ENCODE peak calls at places on chromosomes 3 and 15, in ten cellular contexts. K is body of pancreas, T is A549, A is ovary, I is esophagus squamous epithelium, L is stomach, Q is GM12878, N is heart left ventricle, G is sigmoid colon, R is IMR-90. Z is an unnamed sample.

GRCh38 chr15:42273900-42274692 is 863 bp upstream of the TMEM87A start:
- DNase-seq in K (peak), T (peak), A (peak), I (peak), L (peak), Q (peak), N (peak), G (peak), R (peak), Z (peak)

GRCh38 chr3:114586119-114586518 is 292.3 kb downstream of the TIGIT start:
- DNase-seq in K (no peak), T (no peak), A (no peak), I (no peak), L (no peak), Q (no peak), N (no peak), G (no peak), R (no peak), Z (no peak)

GRCh38 chr3:43155464-43156121 is 49.7 kb upstream of the POMGNT2 start:
- DNase-seq in K (peak), T (peak), A (peak), I (no peak), L (peak), Q (no peak), N (peak), G (peak), R (peak), Z (peak)

GRCh38 chr3:178320481-178321352 is 215.5 kb upstream of the KCNMB2 start:
- DNase-seq in K (peak), T (no peak), A (peak), I (no peak), L (peak), Q (no peak), N (peak), G (peak), R (peak), Z (peak)

GRCh38 chr15:55649058-55649423 is 60.9 kb upstream of the PYGO1 start:
- DNase-seq in K (no peak), T (no peak), A (no peak), I (no peak), L (no peak), Q (no peak), N (no peak), G (no peak), R (peak), Z (no peak)

GRCh38 chr15:69081310-69082004 is 67.0 kb downstream of the NOX5 start:
- DNase-seq in K (peak), T (no peak), A (peak), I (no peak), L (no peak), Q (no peak), N (peak), G (peak), R (peak), Z (peak)

GRCh38 chr3:188309437-188310269 is 155.7 kb downstream of the LPP start:
- DNase-seq in K (no peak), T (no peak), A (no peak), I (no peak), L (no peak), Q (peak), N (no peak), G (no peak), R (no peak), Z (no peak)

GRCh38 chr3:111763101-111763500 is 96.0 kb upstream of the PHLDB2 start:
- DNase-seq in K (no peak), T (no peak), A (no peak), I (no peak), L (no peak), Q (no peak), N (no peak), G (no peak), R (no peak), Z (no peak)

GRCh38 chr15:88987951-88988671 is 74.9 kb upstream of the MFGE8 start:
- DNase-seq in K (no peak), T (no peak), A (no peak), I (no peak), L (no peak), Q (no peak), N (no peak), G (no peak), R (peak), Z (no peak)

GRCh38 chr15:48396020-48396419 is 64.8 kb downstream of the DUT start:
- DNase-seq in K (no peak), T (no peak), A (no peak), I (no peak), L (no peak), Q (no peak), N (no peak), G (no peak), R (no peak), Z (no peak)

GRCh38 chr3:18237251-18238005 is 187.7 kb downstream of the SATB1 start:
- DNase-seq in K (no peak), T (no peak), A (no peak), I (no peak), L (no peak), Q (no peak), N (no peak), G (no peak), R (peak), Z (no peak)

GRCh38 chr3:180409170-180409569 is 192.8 kb upstream of the TTC14 start:
- DNase-seq in K (no peak), T (no peak), A (no peak), I (no peak), L (no peak), Q (no peak), N (no peak), G (no peak), R (no peak), Z (no peak)

GRCh38 chr3:126085841-126086240 is 1.9 kb upstream of the SLC41A3 start:
- DNase-seq in K (no peak), T (no peak), A (no peak), I (no peak), L (no peak), Q (no peak), N (no peak), G (no peak), R (no peak), Z (no peak)

GRCh38 chr15:31487811-31488436 is 161.3 kb downstream of the KLF13 start:
- DNase-seq in K (peak), T (no peak), A (no peak), I (no peak), L (peak), Q (peak), N (no peak), G (no peak), R (peak), Z (no peak)

GRCh38 chr3:184742676-184743135 is 30.8 kb upstream of the MAGEF1 start:
- DNase-seq in K (peak), T (no peak), A (peak), I (no peak), L (peak), Q (no peak), N (no peak), G (no peak), R (no peak), Z (no peak)

GRCh38 chr3:133246773-133247172 is 153.1 kb upstream of the BFSP2 start:
- DNase-seq in K (no peak), T (no peak), A (no peak), I (no peak), L (no peak), Q (no peak), N (no peak), G (no peak), R (no peak), Z (no peak)

GRCh38 chr15:92634046-92634445 is 21.5 kb downstream of the FAM174B start:
- DNase-seq in K (peak), T (no peak), A (no peak), I (no peak), L (no peak), Q (no peak), N (no peak), G (no peak), R (no peak), Z (no peak)

GRCh38 chr3:37997321-37997720 is 6.7 kb downstream of the VILL start:
- DNase-seq in K (no peak), T (no peak), A (peak), I (no peak), L (peak), Q (no peak), N (no peak), G (peak), R (no peak), Z (no peak)

GRCh38 chr3:132368962-132369361 is 48.3 kb upstream of the DNAJC13 start:
- DNase-seq in K (no peak), T (no peak), A (no peak), I (no peak), L (no peak), Q (no peak), N (no peak), G (no peak), R (no peak), Z (no peak)

GRCh38 chr3:13582366-13583250 is 33.7 kb downstream of the FBLN2 start:
- DNase-seq in K (no peak), T (no peak), A (peak), I (no peak), L (no peak), Q (no peak), N (no peak), G (peak), R (no peak), Z (no peak)

GRCh38 chr15:39511000-39511914 is 69.6 kb upstream of the THBS1 start:
- DNase-seq in K (no peak), T (no peak), A (peak), I (no peak), L (no peak), Q (no peak), N (peak), G (peak), R (peak), Z (peak)

GRCh38 chr3:159884661-159885402 is 103.8 kb upstream of the IL12A start:
- DNase-seq in K (no peak), T (peak), A (no peak), I (no peak), L (no peak), Q (no peak), N (no peak), G (no peak), R (peak), Z (no peak)

GRCh38 chr3:68025189-68025588 is 370.8 kb upstream of the SUCLG2 start:
- DNase-seq in K (no peak), T (no peak), A (no peak), I (no peak), L (no peak), Q (no peak), N (no peak), G (no peak), R (no peak), Z (no peak)

GRCh38 chr15:27673766-27674445 is 425.2 kb downstream of the OCA2 start:
- DNase-seq in K (no peak), T (no peak), A (no peak), I (no peak), L (no peak), Q (no peak), N (no peak), G (no peak), R (no peak), Z (no peak)

GRCh38 chr3:150421799-150422548 is 13.9 kb downstream of the TSC22D2 start:
- DNase-seq in K (no peak), T (no peak), A (no peak), I (no peak), L (no peak), Q (no peak), N (no peak), G (no peak), R (peak), Z (no peak)

GRCh38 chr3:5806192-5806591 is 618.7 kb downstream of the EDEM1 start:
- DNase-seq in K (peak), T (no peak), A (no peak), I (no peak), L (no peak), Q (no peak), N (no peak), G (no peak), R (no peak), Z (peak)

GRCh38 chr15:76998661-76999285 is 3.8 kb downstream of the PSTPIP1 start:
- DNase-seq in K (no peak), T (no peak), A (no peak), I (no peak), L (no peak), Q (no peak), N (no peak), G (no peak), R (no peak), Z (no peak)

GRCh38 chr3:182410051-182410450 is 383.3 kb upstream of the ATP11B start:
- DNase-seq in K (no peak), T (no peak), A (no peak), I (no peak), L (no peak), Q (no peak), N (no peak), G (no peak), R (no peak), Z (no peak)

GRCh38 chr3:141321109-141321497 is 47.2 kb upstream of the ZBTB38 start:
- DNase-seq in K (no peak), T (no peak), A (no peak), I (no peak), L (no peak), Q (no peak), N (no peak), G (no peak), R (peak), Z (no peak)

GRCh38 chr3:56869157-56869889 is 67.6 kb upstream of the ARHGEF3 start:
- DNase-seq in K (no peak), T (no peak), A (no peak), I (no peak), L (no peak), Q (no peak), N (no peak), G (no peak), R (peak), Z (no peak)

GRCh38 chr15:69315402-69316110 is 16.8 kb downstream of the PAQR5 start:
- DNase-seq in K (no peak), T (no peak), A (no peak), I (no peak), L (no peak), Q (no peak), N (no peak), G (no peak), R (no peak), Z (no peak)

GRCh38 chr15:29968099-29968892 is 114.5 kb upstream of the GOLGA8J start:
- DNase-seq in K (no peak), T (peak), A (peak), I (no peak), L (no peak), Q (no peak), N (no peak), G (no peak), R (no peak), Z (peak)

GRCh38 chr3:57006949-57007419 is 53.5 kb upstream of the SPATA12 start:
- DNase-seq in K (no peak), T (peak), A (no peak), I (no peak), L (peak), Q (no peak), N (no peak), G (peak), R (peak), Z (peak)

GRCh38 chr3:180048840-180049239 is 12.1 kb upstream of the PEX5L start:
- DNase-seq in K (no peak), T (no peak), A (no peak), I (no peak), L (no peak), Q (no peak), N (no peak), G (no peak), R (peak), Z (no peak)

DNA sequence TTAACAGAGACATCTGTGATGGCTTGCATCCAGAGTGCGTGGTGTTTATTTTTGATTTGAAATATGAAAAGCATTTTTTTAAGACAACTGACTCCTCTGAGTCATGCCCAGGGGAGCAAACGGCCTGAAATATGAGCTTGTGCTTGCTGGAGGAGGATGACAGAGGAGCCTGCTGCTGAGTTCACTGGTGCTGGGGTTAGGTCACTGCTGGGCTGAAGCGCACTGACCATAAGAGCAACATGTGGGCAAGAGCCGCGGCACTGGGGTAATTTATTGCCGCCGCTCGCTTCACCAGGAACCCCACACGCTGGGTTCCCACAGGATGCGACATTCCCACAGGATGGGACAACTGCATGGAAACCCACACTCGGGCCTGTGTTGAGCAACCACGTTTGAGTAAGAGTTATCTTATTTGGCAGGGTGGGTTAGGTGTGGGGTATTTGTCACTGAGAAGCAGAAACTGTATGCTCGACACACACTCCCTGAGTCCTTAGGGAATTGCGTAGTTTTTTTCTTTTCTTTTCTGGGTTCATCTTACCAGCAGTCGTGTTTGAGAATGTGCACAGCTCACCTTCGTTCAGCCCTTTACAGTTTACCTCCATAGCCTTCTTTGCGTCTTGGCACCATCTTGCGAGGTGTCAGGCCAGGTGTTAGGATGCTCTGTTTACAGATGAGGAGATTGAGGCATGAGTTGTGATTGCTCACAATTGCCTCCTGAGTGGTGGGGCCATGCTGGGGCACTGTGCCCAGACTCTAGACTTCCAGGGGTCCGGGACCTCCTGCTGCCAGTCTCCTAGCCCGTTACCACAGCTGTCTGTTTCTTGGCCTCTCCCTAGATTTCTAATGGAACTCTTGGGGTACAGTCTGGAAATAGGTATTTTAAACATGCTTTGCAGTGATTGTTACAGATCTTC is 60.4 kb downstream of the SMAD3 start:
- DNase-seq in K (peak), T (peak), A (peak), I (no peak), L (peak), Q (no peak), N (peak), G (peak), R (peak), Z (no peak)
- TF ChIP-seq POLR2A in K (no peak), T (peak), A (no peak), I (no peak), L (no peak), Q (no peak), N (no peak), G (no peak), R (peak), Z (no peak)

DNA sequence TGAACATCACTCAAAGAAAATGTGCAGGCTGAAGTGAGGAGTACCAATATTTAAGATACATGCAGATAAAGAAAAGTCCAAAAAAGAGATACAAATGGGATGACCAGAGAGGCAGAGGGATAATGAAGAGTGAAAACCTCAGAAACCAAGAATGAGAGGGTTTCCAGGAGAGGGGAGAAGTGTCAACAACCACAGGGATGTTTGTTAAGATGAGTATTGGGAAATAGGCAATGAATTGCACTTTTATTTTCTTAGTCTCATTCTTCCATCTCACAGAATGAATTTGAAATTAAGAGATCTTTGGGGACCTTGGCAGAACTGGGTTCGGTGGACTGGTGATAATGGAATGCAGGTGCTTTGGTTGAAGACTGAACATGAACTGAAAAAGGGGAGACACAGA is 102.5 kb downstream of the ECT2 start:
- DNase-seq in K (no peak), T (no peak), A (no peak), I (no peak), L (no peak), Q (no peak), N (no peak), G (no peak), R (no peak), Z (no peak)
- H3K27ac ChIP-seq in K (no peak), T (no peak), A (no peak), I (no peak), L (no peak), Q (no peak), N (no peak), G (no peak), R (no peak), Z (no peak)

GRCh38 chr15:75578948-75579908 is at the start of gene PTPN9:
- DNase-seq in K (peak), T (peak), A (peak), I (no peak), L (peak), Q (no peak), N (peak), G (peak), R (peak), Z (peak)
- TF ChIP-seq POLR2A in K (peak), T (peak), A (peak), I (peak), L (no peak), Q (peak), N (no peak), G (peak), R (peak), Z (peak)

DNA sequence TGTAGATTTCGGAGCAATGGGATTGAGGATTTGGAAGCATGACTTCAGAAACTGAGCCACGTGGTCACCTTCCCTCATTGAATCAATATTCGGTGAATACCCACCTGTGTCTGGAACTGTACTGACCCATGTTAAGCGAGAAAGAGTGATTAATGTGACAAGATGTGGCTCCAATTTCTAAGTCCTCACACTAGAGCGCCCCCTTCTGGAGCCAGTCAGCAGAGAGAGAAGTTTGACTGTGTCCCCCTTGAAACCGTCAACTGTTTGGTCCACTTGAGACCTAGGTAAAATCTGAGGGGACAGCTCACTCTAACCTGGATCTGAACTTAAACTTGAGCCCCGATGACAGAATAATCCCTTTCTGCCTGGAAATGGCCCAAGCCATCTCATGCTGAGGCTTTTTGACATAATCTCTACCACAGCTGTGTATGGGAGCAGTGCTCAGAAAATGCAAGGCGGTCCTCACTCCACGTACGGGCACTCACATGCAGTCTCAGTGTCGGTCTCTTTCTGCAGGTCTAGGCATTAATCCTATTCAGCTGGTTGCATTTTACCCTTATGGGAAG is 47.8 kb upstream of the LIMD1 start:
- DNase-seq in K (no peak), T (no peak), A (no peak), I (no peak), L (no peak), Q (no peak), N (no peak), G (no peak), R (no peak), Z (no peak)
- H3K27ac ChIP-seq in K (peak), T (peak), A (no peak), I (peak), L (no peak), Q (no peak), N (peak), G (peak), R (no peak), Z (no peak)

GRCh38 chr3:122382888-122383666 is at the start of gene MIX23:
- DNase-seq in K (peak), T (peak), A (peak), I (peak), L (peak), Q (peak), N (peak), G (peak), R (peak), Z (peak)
- TF ChIP-seq POLR2A in K (peak), T (peak), A (peak), I (no peak), L (no peak), Q (peak), N (no peak), G (peak), R (peak), Z (no peak)

DNA sequence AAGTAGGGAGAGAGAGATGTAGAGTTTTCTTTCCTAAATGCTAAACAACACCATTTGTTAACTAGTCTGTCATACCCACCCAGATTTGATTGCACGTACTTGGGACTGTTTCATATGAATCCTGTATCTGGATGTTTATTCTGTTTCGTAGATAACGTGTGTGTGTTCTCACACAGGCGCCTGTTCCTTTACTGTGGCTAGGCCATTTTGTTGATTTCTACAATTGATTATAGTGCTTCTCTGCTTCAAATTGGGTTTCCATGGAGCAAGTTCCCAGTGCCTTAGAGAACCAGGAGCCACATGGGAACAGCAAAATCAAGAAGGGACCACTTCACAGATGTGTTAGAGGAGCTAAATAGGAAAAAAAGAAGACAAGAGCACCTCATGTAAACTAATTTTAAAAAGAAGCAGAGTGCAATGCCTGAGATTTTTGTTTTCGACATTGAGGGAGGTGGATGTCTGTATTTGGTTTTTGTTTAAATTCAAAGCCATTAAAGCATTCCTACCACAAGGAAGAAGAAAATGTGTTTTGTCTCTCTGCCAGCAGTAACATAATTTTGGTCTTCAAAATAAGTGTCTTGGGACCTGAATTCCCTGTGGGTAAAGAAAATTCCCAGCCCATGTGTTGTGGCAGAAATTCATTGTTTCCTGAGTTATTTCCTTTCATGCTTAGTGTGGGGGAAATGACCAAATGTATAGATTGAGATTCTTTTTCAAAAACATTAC is 424.0 kb upstream of the C2CD4B start:
- DNase-seq in K (no peak), T (no peak), A (no peak), I (no peak), L (no peak), Q (no peak), N (no peak), G (no peak), R (peak), Z (no peak)
- H3K27ac ChIP-seq in K (no peak), T (no peak), A (no peak), I (no peak), L (no peak), Q (no peak), N (no peak), G (no peak), R (peak), Z (no peak)